ENCODE peak calls at places on chromosome 14, in five cellular contexts. One of them, this sample, is unnamed.

GRCh38 chr14:21807975-21808374 is 134.4 kb upstream of the OR4E1 start:
- DNase-seq in stimulated activated CD4-positive, alpha-beta T cell treated with anti-CD3 and anti-CD28 coated beads, Interleukin-12 subunit alpha, Interleukin-12 subunit beta, amount 100 ng/mL, for 4 hours: no peak
- DNase-seq in COR-L47: no peak
- DNase-seq in T follicular helper cell: no peak
- DNase-seq in activated CD4-positive, alpha-beta T cell treated with anti-CD3 and anti-CD28 coated beads for 48 hours: no peak
- DNase-seq in this sample: no peak

GRCh38 chr14:96151242-96151641 is 53.4 kb upstream of the BDKRB2 start:
- DNase-seq in COR-L47: no peak
- DNase-seq in T follicular helper cell: no peak
- DNase-seq in activated CD4-positive, alpha-beta T cell treated with anti-CD3 and anti-CD28 coated beads for 48 hours: no peak
- DNase-seq in stimulated activated CD4-positive, alpha-beta T cell treated with anti-CD3 and anti-CD28 coated beads, Interleukin-12 subunit alpha, Interleukin-12 subunit beta, amount 100 ng/mL, for 4 hours: no peak
- DNase-seq in this sample: no peak

GRCh38 chr14:80315681-80316080 is 104.4 kb upstream of the DIO2 start:
- DNase-seq in COR-L47: no peak
- DNase-seq in T follicular helper cell: no peak
- DNase-seq in activated CD4-positive, alpha-beta T cell treated with anti-CD3 and anti-CD28 coated beads for 48 hours: no peak
- DNase-seq in stimulated activated CD4-positive, alpha-beta T cell treated with anti-CD3 and anti-CD28 coated beads, Interleukin-12 subunit alpha, Interleukin-12 subunit beta, amount 100 ng/mL, for 4 hours: no peak
- DNase-seq in this sample: no peak

GRCh38 chr14:59772252-59772651 is 98.3 kb downstream of the RTN1 start:
- DNase-seq in T follicular helper cell: no peak
- DNase-seq in stimulated activated CD4-positive, alpha-beta T cell treated with anti-CD3 and anti-CD28 coated beads, Interleukin-12 subunit alpha, Interleukin-12 subunit beta, amount 100 ng/mL, for 4 hours: no peak
- DNase-seq in COR-L47: peak; percentile 7
- DNase-seq in activated CD4-positive, alpha-beta T cell treated with anti-CD3 and anti-CD28 coated beads for 48 hours: no peak
- DNase-seq in this sample: no peak

GRCh38 chr14:61561657-61562276 is 133.5 kb upstream of the HIF1A start:
- DNase-seq in stimulated activated CD4-positive, alpha-beta T cell treated with anti-CD3 and anti-CD28 coated beads, Interleukin-12 subunit alpha, Interleukin-12 subunit beta, amount 100 ng/mL, for 4 hours: no peak
- DNase-seq in activated CD4-positive, alpha-beta T cell treated with anti-CD3 and anti-CD28 coated beads for 48 hours: no peak
- DNase-seq in COR-L47: no peak
- DNase-seq in T follicular helper cell: no peak
- DNase-seq in this sample: peak; percentile 97

GRCh38 chr14:103716091-103716801 is 636 bp downstream of the ZFYVE21 start:
- DNase-seq in stimulated activated CD4-positive, alpha-beta T cell treated with anti-CD3 and anti-CD28 coated beads, Interleukin-12 subunit alpha, Interleukin-12 subunit beta, amount 100 ng/mL, for 4 hours: no peak
- DNase-seq in activated CD4-positive, alpha-beta T cell treated with anti-CD3 and anti-CD28 coated beads for 48 hours: no peak
- DNase-seq in T follicular helper cell: no peak
- DNase-seq in COR-L47: peak; percentile 27
- DNase-seq in this sample: no peak

GRCh38 chr14:95562892-95563685 is 28.2 kb downstream of the GLRX5 start:
- DNase-seq in COR-L47: no peak
- DNase-seq in stimulated activated CD4-positive, alpha-beta T cell treated with anti-CD3 and anti-CD28 coated beads, Interleukin-12 subunit alpha, Interleukin-12 subunit beta, amount 100 ng/mL, for 4 hours: no peak
- DNase-seq in activated CD4-positive, alpha-beta T cell treated with anti-CD3 and anti-CD28 coated beads for 48 hours: no peak
- DNase-seq in T follicular helper cell: no peak
- DNase-seq in this sample: no peak

GRCh38 chr14:21258194-21258888 is 10.9 kb downstream of the HNRNPC start:
- DNase-seq in COR-L47: no peak
- DNase-seq in activated CD4-positive, alpha-beta T cell treated with anti-CD3 and anti-CD28 coated beads for 48 hours: no peak
- DNase-seq in T follicular helper cell: no peak
- DNase-seq in stimulated activated CD4-positive, alpha-beta T cell treated with anti-CD3 and anti-CD28 coated beads, Interleukin-12 subunit alpha, Interleukin-12 subunit beta, amount 100 ng/mL, for 4 hours: no peak
- DNase-seq in this sample: no peak

GRCh38 chr14:21024668-21025373 is at the start of gene NDRG2:
- DNase-seq in COR-L47: peak; percentile 38
- DNase-seq in T follicular helper cell: peak; percentile 74
- DNase-seq in stimulated activated CD4-positive, alpha-beta T cell treated with anti-CD3 and anti-CD28 coated beads, Interleukin-12 subunit alpha, Interleukin-12 subunit beta, amount 100 ng/mL, for 4 hours: peak; percentile 68
- DNase-seq in activated CD4-positive, alpha-beta T cell treated with anti-CD3 and anti-CD28 coated beads for 48 hours: peak; percentile 66
- DNase-seq in this sample: peak; percentile 34

GRCh38 chr14:24443053-24443683 is 592 bp upstream of the SDR39U1 start:
- DNase-seq in T follicular helper cell: no peak
- DNase-seq in activated CD4-positive, alpha-beta T cell treated with anti-CD3 and anti-CD28 coated beads for 48 hours: no peak
- DNase-seq in stimulated activated CD4-positive, alpha-beta T cell treated with anti-CD3 and anti-CD28 coated beads, Interleukin-12 subunit alpha, Interleukin-12 subunit beta, amount 100 ng/mL, for 4 hours: no peak
- DNase-seq in COR-L47: no peak
- DNase-seq in this sample: no peak

This sample was measured in NCI-H226.